ENCODE peak calls at places on chromosome 7, in four cellular contexts. D is ELR, A is T-cell, X is PC-9. W is an unnamed sample.

GRCh38 chr7:90771281-90771680 is 175.2 kb downstream of the CDK14 start:
- DNase-seq in D (peak; percentile 39), A (no peak), X (no peak), W (no peak)

GRCh38 chr7:98051118-98051744 is 55.4 kb upstream of the LMTK2 start:
- DNase-seq in D (no peak), X (no peak), A (peak; percentile 28), W (no peak)

GRCh38 chr7:42247301-42247700 is 10.3 kb upstream of the GLI3 start:
- DNase-seq in D (peak; percentile 97), A (no peak), X (no peak), W (no peak)

GRCh38 chr7:91852263-91852741 is 28.2 kb downstream of the MTERF1 start:
- DNase-seq in D (peak; percentile 55), A (no peak), X (peak; percentile 41), W (no peak)

GRCh38 chr7:87000344-87000743 is 59.1 kb downstream of the ELAPOR2 start:
- DNase-seq in X (no peak), A (no peak), D (no peak), W (no peak)

GRCh38 chr7:102300643-102301211 is 14.1 kb downstream of the SH2B2 start:
- DNase-seq in D (no peak), A (no peak), X (no peak), W (no peak)

GRCh38 chr7:119482209-119482608 is 790.8 kb upstream of the KCND2 start:
- DNase-seq in D (peak; percentile 15), A (no peak), X (no peak), W (peak; percentile 21)

GRCh38 chr7:5143935-5144903 is 45.8 kb upstream of the WIPI2 start:
- DNase-seq in D (no peak), X (no peak), A (peak; percentile 88), W (peak; percentile 67)

GRCh38 chr7:140679186-140679585 is 6.4 kb downstream of the ADCK2 start:
- DNase-seq in A (no peak), D (no peak), X (peak; percentile 20), W (no peak)

GRCh38 chr7:101900103-101900502 is 82.7 kb downstream of the CUX1 start:
- DNase-seq in X (no peak), D (no peak), A (no peak), W (no peak)

W was measured in adrenal gland.